ENCODE peak calls at places on chromosomes 5 and 9, in six cellular contexts. O is Calu3; U is stimulated activated CD4-positive, alpha-beta T cell treated with anti-CD3 and anti-CD28 coated beads, Interleukin-4, amount 100 ng/mL, for 4 hours; Z is mesenchymal stem cell; N is tibial artery; L is LoVo. X is an unnamed sample.

GRCh38 chr5:74296685-74297084 is 343.8 kb downstream of the ENC1 start:
- DNase-seq in O (no peak), U (no peak), N (no peak), Z (peak; percentile 13), L (no peak), X (peak; percentile 32)

GRCh38 chr9:111598730-111599091 is 736 bp downstream of the PTGR1 start:
- DNase-seq in Z (peak; percentile 69), O (no peak), N (peak; percentile 71), U (no peak), L (no peak), X (peak; percentile 17)

GRCh38 chr5:22539756-22540155 is 313.4 kb downstream of the CDH12 start:
- DNase-seq in L (no peak), N (no peak), O (no peak), Z (no peak), U (no peak), X (no peak)

GRCh38 chr5:35924950-35925722 is 13.3 kb downstream of the CAPSL start:
- DNase-seq in O (peak; percentile 47), N (no peak), U (peak; percentile 80), L (peak; percentile 39), Z (peak; percentile 66), X (no peak)

GRCh38 chr9:105293408-105293807 is 49.0 kb downstream of the SLC44A1 start:
- DNase-seq in O (no peak), Z (no peak), U (no peak), L (no peak), N (no peak), X (no peak)

GRCh38 chr5:172904643-172905345 is 54.4 kb upstream of the RPL26L1 start:
- DNase-seq in Z (peak; percentile 87), O (peak; percentile 92), U (no peak), L (peak; percentile 61), N (peak; percentile 97), X (no peak)

GRCh38 chr5:134122530-134122929 is 8.0 kb downstream of the TCF7 start:
- DNase-seq in N (no peak), L (no peak), U (no peak), O (no peak), Z (no peak), X (no peak)

GRCh38 chr9:4923580-4924544 is 61.2 kb upstream of the JAK2 start:
- DNase-seq in Z (peak; percentile 42), N (no peak), O (peak; percentile 3), U (no peak), L (peak; percentile 7), X (peak; percentile 8)

GRCh38 chr9:35689601-35690446 is at the start of gene TPM2:
- DNase-seq in Z (peak; percentile 86), N (peak; percentile 96), L (no peak), U (no peak), O (peak; percentile 51), X (peak; percentile 95)

GRCh38 chr5:176636426-176636825 is 6.0 kb downstream of the EIF4E1B start:
- DNase-seq in N (no peak), U (no peak), Z (no peak), L (no peak), O (no peak), X (no peak)

GRCh38 chr5:74490814-74491213 is 149.7 kb downstream of the ENC1 start:
- DNase-seq in O (peak; percentile 16), L (no peak), U (no peak), Z (no peak), N (no peak), X (no peak)

GRCh38 chr9:98743329-98743728 is 34.6 kb upstream of the GABBR2 start:
- DNase-seq in N (no peak), L (no peak), O (no peak), U (no peak), Z (no peak), X (no peak)

GRCh38 chr5:166880456-166880855 is 1411.0 kb upstream of the WWC1 start:
- DNase-seq in U (no peak), L (no peak), Z (no peak), N (no peak), O (no peak), X (no peak)

GRCh38 chr9:74132986-74133385 is 364.1 kb upstream of the RORB start:
- DNase-seq in Z (no peak), O (peak; percentile 0), L (no peak), U (no peak), N (no peak), X (no peak)

GRCh38 chr5:72093231-72093630 is 14.0 kb upstream of the MAP1B start:
- DNase-seq in U (no peak), L (no peak), O (no peak), N (no peak), Z (peak; percentile 14), X (no peak)

GRCh38 chr9:11443631-11444030 is 830.8 kb upstream of the PTPRD start:
- DNase-seq in U (no peak), N (no peak), L (no peak), Z (no peak), O (no peak), X (no peak)

GRCh38 chr5:51286046-51286445 is 97.2 kb upstream of the ISL1 start:
- DNase-seq in Z (no peak), L (no peak), O (no peak), N (no peak), U (no peak), X (no peak)

GRCh38 chr9:16150501-16150900 is 597.7 kb downstream of the CCDC171 start:
- DNase-seq in L (no peak), N (no peak), U (no peak), Z (peak; percentile 76), O (no peak), X (no peak)

GRCh38 chr9:133323211-133323610 is 12.8 kb downstream of the SURF6 start:
- DNase-seq in Z (no peak), U (no peak), O (no peak), N (peak; percentile 39), L (no peak), X (no peak)

GRCh38 chr9:89638897-89639296 is 34.1 kb downstream of the GADD45G start:
- DNase-seq in N (no peak), Z (no peak), O (no peak), L (no peak), U (no peak), X (peak; percentile 15)

GRCh38 chr5:172658869-172659513 is 17.9 kb downstream of the NEURL1B start:
- DNase-seq in L (no peak), O (no peak), U (no peak), N (peak; percentile 94), Z (peak; percentile 48), X (no peak)

GRCh38 chr5:134240421-134240962 is 14.6 kb upstream of the PPP2CA start:
- DNase-seq in Z (peak; percentile 78), L (no peak), N (no peak), U (no peak), O (no peak), X (peak; percentile 14)